ENCODE peak calls at places on chromosomes 1 and 21, in seven cellular contexts. N, U, M, Q, D, E and X are unnamed samples.

GRCh38 chr1:151993084-151993733 is 450 bp downstream of the S100A10 start:
- DNase-seq in N (no peak), M (no peak), U (no peak), E (peak), Q (no peak), D (peak), X (no peak)

GRCh38 chr1:55315552-55315951 is 100.4 kb upstream of the USP24 start:
- DNase-seq in Q (no peak), N (no peak), D (no peak), M (no peak), E (no peak), U (no peak), X (no peak)

GRCh38 chr1:215181518-215181917 is 99.0 kb downstream of the KCNK2 start:
- DNase-seq in N (no peak), E (no peak), M (no peak), U (no peak), D (no peak), Q (no peak), X (peak)

GRCh38 chr21:45248893-45249381 is 38.8 kb downstream of the POFUT2 start:
- DNase-seq in N (peak), U (no peak), E (no peak), Q (no peak), D (no peak), M (no peak), X (peak)

GRCh38 chr1:203564024-203564423 is 62.6 kb upstream of the ATP2B4 start:
- DNase-seq in E (no peak), U (no peak), D (no peak), M (no peak), Q (no peak), N (no peak), X (no peak)

GRCh38 chr1:84996846-84997666 is at the start of gene MCOLN2:
- DNase-seq in D (peak), M (no peak), E (peak), U (no peak), Q (no peak), N (peak), X (peak)

GRCh38 chr1:188043536-188044245 is 1214.9 kb downstream of the PLA2G4A start:
- DNase-seq in E (no peak), M (no peak), D (no peak), N (no peak), Q (no peak), U (no peak), X (peak)

GRCh38 chr21:44405091-44405947 is 50.0 kb upstream of the LRRC3 start:
- DNase-seq in N (no peak), Q (no peak), U (no peak), M (no peak), D (no peak), E (no peak), X (no peak)

GRCh38 chr1:92709738-92710137 is 75.2 kb downstream of the EVI5 start:
- DNase-seq in U (no peak), D (no peak), E (no peak), N (no peak), M (no peak), Q (peak), X (peak)

GRCh38 chr1:67479146-67479891 is 49.1 kb upstream of the SERBP1 start:
- DNase-seq in E (no peak), D (no peak), Q (peak), U (no peak), M (peak), N (no peak), X (no peak)

GRCh38 chr1:58249729-58250586 is 296.6 kb downstream of the OMA1 start:
- DNase-seq in D (peak), U (no peak), N (peak), E (no peak), Q (no peak), M (peak), X (peak)

GRCh38 chr1:151314137-151314875 is 12.9 kb downstream of the PI4KB start:
- DNase-seq in E (no peak), Q (peak), U (peak), M (peak), D (no peak), N (no peak), X (no peak)

GRCh38 chr1:67759692-67760029 is 73.6 kb downstream of the GNG12 start:
- DNase-seq in D (no peak), M (no peak), E (no peak), N (no peak), U (no peak), Q (no peak), X (no peak)

GRCh38 chr1:25586181-25586588 is 30.4 kb upstream of the MAN1C1 start:
- DNase-seq in N (peak), M (no peak), E (no peak), D (no peak), Q (no peak), U (no peak), X (no peak)

GRCh38 chr1:183676515-183677189 is 23.5 kb upstream of the APOBEC4 start:
- DNase-seq in D (no peak), M (no peak), U (no peak), N (peak), E (no peak), Q (no peak), X (peak)

GRCh38 chr1:199221371-199222150 is 582.7 kb downstream of the PTPRC start:
- DNase-seq in E (no peak), D (peak), M (no peak), N (no peak), Q (no peak), U (no peak), X (no peak)

GRCh38 chr21:26747216-26747615 is 98.0 kb downstream of the ADAMTS1 start:
- DNase-seq in U (no peak), Q (no peak), E (no peak), N (no peak), D (no peak), M (no peak), X (no peak)

GRCh38 chr1:207944571-207944970 is 33.6 kb upstream of the CD34 start:
- DNase-seq in D (no peak), U (no peak), N (no peak), E (no peak), M (no peak), Q (no peak), X (no peak)

GRCh38 chr1:37259019-37259418 is 215.4 kb upstream of the ZC3H12A start:
- DNase-seq in M (no peak), N (no peak), Q (no peak), D (no peak), E (no peak), U (no peak), X (no peak)

GRCh38 chr1:25006770-25007169 is 76.7 kb upstream of the RUNX3 start:
- DNase-seq in D (no peak), Q (no peak), U (no peak), M (no peak), E (no peak), N (peak), X (no peak)

GRCh38 chr1:12166834-12167492 is at the start of gene TNFRSF1B:
- DNase-seq in U (no peak), M (peak), N (peak), Q (no peak), E (peak), D (peak), X (no peak)

GRCh38 chr1:210418863-210419641 is 90.3 kb downstream of the HHAT start:
- DNase-seq in Q (no peak), N (no peak), M (no peak), D (no peak), E (no peak), U (no peak), X (no peak)

GRCh38 chr1:238674331-238674730 is 712.0 kb upstream of the CHRM3 start:
- DNase-seq in N (no peak), M (no peak), U (no peak), Q (no peak), E (no peak), D (no peak), X (no peak)

GRCh38 chr21:41817228-41817627 is 50.4 kb upstream of the RIPK4 start:
- DNase-seq in Q (peak), D (peak), U (no peak), N (peak), M (peak), E (no peak), X (peak)

GRCh38 chr1:25182629-25183028 is 49.7 kb downstream of the SYF2 start:
- DNase-seq in D (no peak), Q (peak), U (no peak), M (no peak), N (no peak), E (no peak), X (no peak)

GRCh38 chr1:53621144-53621543 is 117.8 kb downstream of the GLIS1 start:
- DNase-seq in N (no peak), Q (no peak), E (no peak), U (no peak), D (no peak), M (no peak), X (no peak)

GRCh38 chr1:232511172-232511571 is 118.8 kb downstream of the SIPA1L2 start:
- DNase-seq in U (no peak), E (no peak), Q (no peak), D (no peak), N (no peak), M (no peak), X (no peak)

GRCh38 chr21:44720170-44720569 is 8.8 kb upstream of the TSPEAR start:
- DNase-seq in M (no peak), D (no peak), N (peak), Q (no peak), E (no peak), U (no peak), X (no peak)

GRCh38 chr1:16198444-16199156 is 13.9 kb downstream of the ARHGEF19 start:
- DNase-seq in N (no peak), E (no peak), D (no peak), Q (no peak), U (no peak), M (no peak), X (no peak)

GRCh38 chr1:33758698-33759097 is 105.2 kb upstream of the HMGB4 start:
- DNase-seq in Q (peak), D (no peak), U (no peak), M (peak), E (no peak), N (no peak), X (peak)

GRCh38 chr1:33094971-33095604 is 14.1 kb downstream of the AZIN2 start:
- DNase-seq in Q (peak), E (peak), M (peak), N (peak), D (peak), U (no peak), X (peak)

GRCh38 chr1:161119379-161120061 is 1.6 kb downstream of the NIT1 start:
- DNase-seq in U (no peak), E (peak), M (no peak), D (peak), Q (no peak), N (peak), X (peak)

GRCh38 chr1:174966000-174966572 is 33.7 kb upstream of the CACYBP start:
- DNase-seq in M (no peak), N (no peak), Q (no peak), D (no peak), U (no peak), E (no peak), X (no peak)

GRCh38 chr1:168110896-168111545 is 25.7 kb downstream of the GPR161 start:
- DNase-seq in D (no peak), M (no peak), N (no peak), U (no peak), Q (no peak), E (no peak), X (no peak)

GRCh38 chr1:8818325-8818775 is 910 bp upstream of the RERE start:
- DNase-seq in E (peak), U (peak), N (no peak), D (no peak), Q (peak), M (peak), X (peak)

GRCh38 chr1:155250633-155251449 is 4.4 kb downstream of the ENTREP3 start:
- DNase-seq in N (peak), M (peak), U (peak), Q (no peak), E (peak), D (peak), X (peak)
- H3K4me3 ChIP-seq in N (no peak), M (peak), U (no peak), Q (no peak), E (peak), D (peak), X (peak)

GRCh38 chr1:212567676-212568075 is 40.9 kb upstream of the ATF3 start:
- DNase-seq in E (no peak), Q (no peak), N (no peak), D (no peak), M (no peak), U (no peak), X (no peak)

GRCh38 chr1:212568978-212569537 is 39.5 kb upstream of the ATF3 start:
- DNase-seq in D (no peak), U (no peak), E (no peak), N (no peak), M (no peak), Q (no peak), X (no peak)

GRCh38 chr1:212565571-212566305 is 42.8 kb upstream of the ATF3 start:
- DNase-seq in E (no peak), U (no peak), D (no peak), N (no peak), M (no peak), Q (no peak), X (no peak)

GRCh38 chr1:212565079-212565478 is 43.5 kb upstream of the ATF3 start:
- DNase-seq in E (no peak), Q (no peak), N (no peak), D (no peak), U (no peak), M (no peak), X (no peak)

DNA sequence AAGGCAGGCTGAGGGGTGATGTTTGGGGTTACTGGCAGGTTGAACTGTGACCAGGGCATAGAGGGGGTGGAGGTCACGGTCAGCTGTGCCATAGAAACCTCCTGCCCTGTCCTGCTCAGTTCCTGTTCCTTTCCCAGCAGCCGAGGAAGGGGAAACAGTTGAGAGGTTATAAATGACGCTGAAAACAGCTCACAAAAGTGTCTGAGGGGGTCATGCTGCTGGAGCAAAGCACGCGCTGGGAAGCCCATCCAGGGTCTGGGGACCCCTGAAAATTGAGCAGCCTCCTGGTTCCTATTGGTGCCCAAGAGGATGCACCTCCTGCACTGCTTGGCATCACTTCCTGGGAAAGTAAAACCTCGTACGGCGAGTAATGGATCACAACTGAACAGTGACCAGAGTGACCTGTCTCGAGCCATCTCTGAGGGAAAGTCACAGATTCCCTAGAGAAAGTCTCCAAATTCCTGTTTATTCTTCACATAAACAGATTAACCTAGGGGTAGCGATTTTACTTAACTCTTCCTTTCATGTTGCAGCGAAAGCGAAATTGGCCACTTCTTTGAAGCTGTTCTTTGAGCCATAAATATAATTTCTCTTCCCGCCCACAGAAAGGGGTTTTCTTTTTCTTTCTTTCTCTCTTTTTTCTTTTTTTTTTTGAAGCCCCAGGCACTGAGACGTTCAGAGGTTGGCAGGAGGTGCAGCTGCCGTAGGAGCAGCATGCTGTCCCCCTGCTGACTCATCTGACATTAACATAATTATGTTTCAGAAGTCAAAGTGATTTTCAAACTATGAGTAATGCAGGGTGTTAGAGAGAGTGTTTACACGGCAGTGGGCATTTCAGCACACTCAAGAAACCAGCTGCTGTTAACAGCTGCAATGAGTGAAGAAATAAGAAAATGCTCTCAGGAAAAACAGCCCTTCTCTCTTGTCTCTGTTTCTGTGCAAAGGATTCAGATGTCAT is 41.8 kb upstream of the ATF3 start:
- DNase-seq in E (peak), M (peak), Q (peak), D (peak), U (no peak), N (no peak), X (peak)
- TF ChIP-seq CTCF in E (no peak), M (peak), Q (no peak), D (no peak), U (no peak), N (no peak), X (no peak)

GRCh38 chr21:32212116-32212515 is 66.7 kb downstream of the MIS18A start:
- DNase-seq in E (no peak), Q (no peak), M (no peak), D (no peak), U (no peak), N (no peak), X (no peak)

GRCh38 chr21:32209580-32209979 is 69.3 kb downstream of the MIS18A start:
- DNase-seq in U (no peak), E (no peak), M (no peak), Q (no peak), N (no peak), D (no peak), X (no peak)

GRCh38 chr21:32206631-32207030 is 72.2 kb downstream of the MIS18A start:
- DNase-seq in Q (no peak), E (no peak), D (no peak), N (no peak), U (no peak), M (no peak), X (peak)

GRCh38 chr21:32203877-32204480 is 74.9 kb downstream of the MIS18A start:
- DNase-seq in U (no peak), M (no peak), E (no peak), N (no peak), D (no peak), Q (no peak), X (no peak)

GRCh38 chr21:32207096-32207716 is 71.6 kb downstream of the MIS18A start:
- DNase-seq in N (peak), E (no peak), Q (no peak), M (no peak), D (no peak), U (no peak), X (peak)
- H3K4me3 ChIP-seq in N (no peak), E (no peak), Q (no peak), M (no peak), D (no peak), U (no peak), X (no peak)

GRCh38 chr1:64745181-64745985 is 508 bp downstream of the RAVER2 start:
- DNase-seq in U (peak), N (peak), M (peak), Q (peak), E (no peak), D (no peak), X (peak)

GRCh38 chr1:64748222-64748621 is 3.3 kb downstream of the RAVER2 start:
- DNase-seq in M (no peak), D (no peak), E (no peak), U (no peak), Q (no peak), N (no peak), X (no peak)

GRCh38 chr1:64745986-64746940 is 1.4 kb downstream of the RAVER2 start:
- DNase-seq in D (no peak), U (no peak), M (no peak), N (no peak), Q (no peak), E (no peak), X (peak)

GRCh38 chr1:64743954-64744491 is 852 bp upstream of the RAVER2 start:
- DNase-seq in U (no peak), N (no peak), Q (no peak), E (no peak), M (no peak), D (no peak), X (no peak)

DNA sequence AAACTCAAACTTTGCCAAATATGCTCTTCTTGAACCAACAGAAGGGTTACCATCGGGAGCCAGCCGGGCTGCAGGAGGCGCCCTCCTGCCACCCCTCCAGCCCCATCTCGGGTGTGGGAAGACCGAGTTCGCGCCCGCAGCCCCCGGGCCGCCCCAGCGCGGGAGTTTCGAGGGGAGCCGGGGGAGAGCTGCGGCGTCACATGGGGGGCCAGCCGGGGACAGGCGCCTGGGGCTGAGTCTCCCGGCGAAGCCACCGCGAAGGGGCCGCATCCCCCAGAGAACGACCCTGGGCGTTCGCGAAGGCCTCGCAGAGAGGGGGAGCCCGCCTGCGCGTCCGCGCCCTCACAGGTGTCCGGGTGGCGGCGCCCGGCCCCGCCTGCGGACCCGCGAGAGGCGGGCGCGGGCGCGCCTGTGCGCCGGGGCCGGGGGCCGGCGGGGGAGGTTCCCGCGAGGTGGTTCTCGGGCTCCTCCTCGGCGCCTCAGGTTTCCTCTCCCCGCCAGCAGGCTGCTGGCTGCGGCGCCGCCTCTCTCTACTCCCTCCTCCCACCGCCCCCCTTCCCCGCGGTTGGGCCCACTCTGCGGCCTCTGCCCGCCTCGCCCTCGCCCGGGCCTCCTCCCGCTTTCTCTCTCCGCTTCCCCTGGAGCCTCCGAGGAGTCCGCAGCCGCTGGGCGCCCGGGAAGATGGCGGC is at the start of gene RAVER2:
- DNase-seq in M (peak), Q (no peak), U (peak), D (peak), N (peak), E (peak), X (peak)
- TF ChIP-seq CTCF in M (peak), Q (peak), U (peak), D (peak), N (peak), E (peak), X (peak)

DNA sequence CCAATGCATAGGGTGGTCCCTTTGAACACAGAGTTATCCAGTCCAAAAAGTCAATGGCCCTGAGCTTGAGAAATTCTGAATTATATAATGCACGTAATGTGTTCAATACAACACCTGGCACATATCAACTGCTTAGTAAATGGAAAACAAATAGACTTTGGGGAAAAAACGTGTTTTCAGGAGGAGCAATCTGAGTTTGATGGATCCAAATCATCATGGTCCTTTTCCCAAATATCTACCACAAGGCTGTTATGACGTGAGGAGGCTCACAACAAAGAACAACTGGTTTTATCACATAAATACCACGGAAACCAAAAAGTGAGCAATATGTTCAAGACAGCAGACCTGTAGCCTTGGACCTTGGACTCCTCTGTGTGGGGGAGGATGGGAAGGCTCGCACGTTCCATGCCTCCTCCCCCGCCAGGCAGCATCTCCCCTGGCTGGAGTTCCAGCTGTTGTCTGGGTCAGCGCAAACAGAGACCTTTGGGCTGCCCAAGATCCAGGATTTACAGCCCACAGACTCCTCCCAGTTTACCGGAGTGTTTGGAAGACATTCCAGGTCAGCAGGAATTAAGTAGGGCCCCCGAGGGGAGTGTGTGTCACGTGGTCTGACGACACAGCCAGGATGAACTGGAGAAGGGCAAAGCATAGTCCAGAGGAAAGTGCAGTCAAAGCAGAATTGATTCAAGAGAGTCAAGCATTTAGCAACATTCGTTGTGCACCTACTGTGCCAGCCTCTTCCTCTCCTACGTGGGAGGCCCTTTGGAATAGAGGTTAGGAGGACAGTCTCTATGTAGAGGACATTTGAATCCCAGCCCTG is 32.2 kb upstream of the MED18 start:
- DNase-seq in N (peak), Q (peak), E (no peak), M (no peak), U (no peak), D (no peak), X (no peak)
- H3K4me3 ChIP-seq in N (no peak), Q (no peak), E (no peak), M (no peak), U (no peak), D (no peak), X (peak)